ENCODE peak calls at places on chromosomes 16 and 17, in ten cellular contexts. X is stimulated activated effector memory CD8-positive, alpha-beta T cell treated with anti-CD3 and anti-CD28 coated beads, Interleukin-12 subunit alpha, Interleukin-12 subunit beta, amount 100 ng/mL, for 72 hours; Y is T-helper 2 cell; S is NCI-H1436; N is stimulated activated CD4-positive, alpha-beta T cell treated with anti-CD3 and anti-CD28 coated beads, Interleukin-1b, Interleukin-23, amount 100 ng/mL, for 1 hour; Q is HAP-1; P is activated CD4-positive, CD25-positive, alpha-beta regulatory T cell treated with anti-CD3 and anti-CD28 coated beads, Interleukin-2, amount 50 U/mL, for 16 hours; L is DMS79 treated with DMSO at 0.1 percent for 48 hours; J is neural progenitor cell; O is M059J. B is an unnamed sample.

GRCh38 chr17:82215972-82216300 is 3.3 kb upstream of the CCDC57 start:
- DNase-seq in X (no peak), Y (no peak), S (no peak), N (no peak), Q (no peak), P (no peak), L (no peak), J (no peak), O (no peak), B (no peak)

GRCh38 chr17:34569591-34569990 is 9.8 kb upstream of the TMEM132E start:
- DNase-seq in X (no peak), Y (no peak), S (no peak), N (no peak), Q (no peak), P (no peak), L (no peak), J (no peak), O (no peak), B (no peak)

GRCh38 chr16:89369266-89369895 is 121.0 kb downstream of the ANKRD11 start:
- DNase-seq in X (no peak), Y (no peak), S (no peak), N (no peak), Q (no peak), P (no peak), L (no peak), J (no peak), O (no peak), B (no peak)

GRCh38 chr17:75615301-75615700 is 17.9 kb upstream of the SMIM5 start:
- DNase-seq in X (no peak), Y (no peak), S (no peak), N (no peak), Q (no peak), P (no peak), L (no peak), J (no peak), O (no peak), B (no peak)

GRCh38 chr16:83956336-83957289 is 3.6 kb downstream of the OSGIN1 start:
- DNase-seq in X (peak), Y (peak), S (peak), N (peak), Q (peak), P (peak), L (peak), J (peak), O (peak), B (peak)

GRCh38 chr16:79600636-79601091 is at the start of gene MAF:
- DNase-seq in X (peak), Y (peak), S (peak), N (peak), Q (peak), P (peak), L (peak), J (peak), O (peak), B (peak)

GRCh38 chr16:87953308-87954208 is 2.3 kb downstream of the BANP start:
- DNase-seq in X (no peak), Y (no peak), S (no peak), N (no peak), Q (no peak), P (no peak), L (no peak), J (no peak), O (no peak), B (no peak)

GRCh38 chr17:18043491-18043890 is 4.3 kb downstream of the GID4 start:
- DNase-seq in X (no peak), Y (no peak), S (no peak), N (no peak), Q (peak), P (no peak), L (no peak), J (no peak), O (peak), B (no peak)

GRCh38 chr17:36602030-36602737 is 801 bp downstream of the MRM1 start:
- DNase-seq in X (no peak), Y (no peak), S (no peak), N (no peak), Q (no peak), P (no peak), L (no peak), J (peak), O (peak), B (no peak)

GRCh38 chr16:48361540-48361939 is 23.7 kb downstream of the SIAH1 start:
- DNase-seq in X (no peak), Y (no peak), S (no peak), N (no peak), Q (no peak), P (no peak), L (no peak), J (no peak), O (no peak), B (no peak)

GRCh38 chr17:36183001-36183810 is 6.8 kb upstream of the TBC1D3B start:
- DNase-seq in X (no peak), Y (no peak), S (no peak), N (no peak), Q (peak), P (no peak), L (no peak), J (peak), O (peak), B (peak)

GRCh38 chr17:81206166-81206565 is 16.6 kb downstream of the CEP131 start:
- DNase-seq in X (no peak), Y (no peak), S (no peak), N (no peak), Q (no peak), P (no peak), L (no peak), J (no peak), O (no peak), B (no peak)

GRCh38 chr16:27978876-27979275 is 84.6 kb downstream of the GSG1L start:
- DNase-seq in X (no peak), Y (no peak), S (no peak), N (no peak), Q (no peak), P (no peak), L (no peak), J (no peak), O (no peak), B (peak)

GRCh38 chr16:53600076-53600475 is 97.1 kb upstream of the AKTIP start:
- DNase-seq in X (no peak), Y (no peak), S (no peak), N (no peak), Q (no peak), P (no peak), L (no peak), J (no peak), O (no peak), B (no peak)

GRCh38 chr17:54992797-54993639 is 24.5 kb downstream of the STXBP4 start:
- DNase-seq in X (no peak), Y (no peak), S (peak), N (no peak), Q (peak), P (no peak), L (peak), J (peak), O (peak), B (no peak)

GRCh38 chr17:6523330-6523729 is 33.0 kb downstream of the PITPNM3 start:
- DNase-seq in X (no peak), Y (no peak), S (no peak), N (no peak), Q (no peak), P (no peak), L (no peak), J (no peak), O (peak), B (no peak)

GRCh38 chr16:19518423-19518822 is 3.5 kb downstream of the GDE1 start:
- DNase-seq in X (no peak), Y (no peak), S (no peak), N (no peak), Q (no peak), P (no peak), L (no peak), J (no peak), O (no peak), B (no peak)

GRCh38 chr17:78359936-78360370 is at the start of gene SOCS3:
- DNase-seq in X (peak), Y (peak), S (peak), N (peak), Q (peak), P (peak), L (peak), J (peak), O (peak), B (peak)

GRCh38 chr17:48051706-48052486 is 3.7 kb downstream of the NFE2L1 start:
- DNase-seq in X (no peak), Y (no peak), S (no peak), N (no peak), Q (peak), P (no peak), L (no peak), J (peak), O (peak), B (no peak)

GRCh38 chr17:61723183-61723582 is 132.2 kb upstream of the NACA2 start:
- DNase-seq in X (no peak), Y (no peak), S (no peak), N (no peak), Q (no peak), P (no peak), L (no peak), J (no peak), O (no peak), B (no peak)

GRCh38 chr16:1308036-1308976 is 1.1 kb upstream of the UBE2I start:
- DNase-seq in X (no peak), Y (no peak), S (peak), N (no peak), Q (peak), P (no peak), L (peak), J (no peak), O (peak), B (no peak)

GRCh38 chr16:47924950-47925349 is 230.8 kb downstream of the ABCC12 start:
- DNase-seq in X (no peak), Y (no peak), S (no peak), N (no peak), Q (no peak), P (no peak), L (no peak), J (no peak), O (peak), B (no peak)

GRCh38 chr17:320809-321385 is 31.7 kb downstream of the RPH3AL start:
- DNase-seq in X (no peak), Y (no peak), S (no peak), N (no peak), Q (no peak), P (no peak), L (no peak), J (peak), O (no peak), B (no peak)

GRCh38 chr17:76515291-76515949 is 14.2 kb upstream of the RHBDF2 start:
- DNase-seq in X (peak), Y (peak), S (no peak), N (peak), Q (no peak), P (peak), L (no peak), J (no peak), O (peak), B (no peak)

GRCh38 chr16:85782476-85782875 is 16.9 kb downstream of the EMC8 start:
- DNase-seq in X (no peak), Y (no peak), S (no peak), N (no peak), Q (no peak), P (no peak), L (no peak), J (no peak), O (peak), B (no peak)

GRCh38 chr16:80254970-80255369 is 285.8 kb upstream of the DYNLRB2 start:
- DNase-seq in X (no peak), Y (no peak), S (no peak), N (no peak), Q (no peak), P (no peak), L (no peak), J (no peak), O (no peak), B (no peak)

GRCh38 chr17:59365383-59365981 is 34.0 kb downstream of the YPEL2 start:
- DNase-seq in X (no peak), Y (no peak), S (peak), N (no peak), Q (no peak), P (no peak), L (no peak), J (peak), O (no peak), B (no peak)

GRCh38 chr17:35235917-35236316 is 7.0 kb upstream of the SLFN5 start:
- DNase-seq in X (no peak), Y (no peak), S (no peak), N (no peak), Q (no peak), P (no peak), L (no peak), J (no peak), O (no peak), B (no peak)

GRCh38 chr16:11715246-11715947 is 27.3 kb downstream of the TXNDC11 start:
- DNase-seq in X (no peak), Y (no peak), S (no peak), N (no peak), Q (no peak), P (no peak), L (no peak), J (no peak), O (no peak), B (no peak)

GRCh38 chr17:78421534-78422266 is 43.3 kb downstream of the PGS1 start:
- DNase-seq in X (peak), Y (peak), S (peak), N (peak), Q (peak), P (peak), L (peak), J (peak), O (peak), B (peak)

GRCh38 chr17:48611681-48612455 is 1.1 kb upstream of the HOXB7 start:
- DNase-seq in X (no peak), Y (no peak), S (peak), N (no peak), Q (no peak), P (no peak), L (peak), J (peak), O (peak), B (peak)

GRCh38 chr16:57591870-57592485 is 36.5 kb upstream of the ADGRG1 start:
- DNase-seq in X (no peak), Y (no peak), S (no peak), N (no peak), Q (no peak), P (no peak), L (no peak), J (no peak), O (no peak), B (peak)

GRCh38 chr17:59373879-59374495 is 42.5 kb downstream of the YPEL2 start:
- DNase-seq in X (no peak), Y (no peak), S (no peak), N (no peak), Q (no peak), P (no peak), L (no peak), J (no peak), O (peak), B (no peak)

GRCh38 chr16:12703935-12704334 is 99.8 kb downstream of the CPPED1 start:
- DNase-seq in X (no peak), Y (no peak), S (no peak), N (no peak), Q (no peak), P (no peak), L (no peak), J (no peak), O (peak), B (no peak)

GRCh38 chr16:1441391-1441829 is 2.9 kb downstream of the CCDC154 start:
- DNase-seq in X (no peak), Y (no peak), S (no peak), N (no peak), Q (no peak), P (no peak), L (no peak), J (no peak), O (no peak), B (no peak)

GRCh38 chr16:80896778-80897177 is 92.4 kb upstream of the CDYL2 start:
- DNase-seq in X (no peak), Y (no peak), S (no peak), N (no peak), Q (no peak), P (no peak), L (no peak), J (no peak), O (peak), B (no peak)

GRCh38 chr17:7445011-7445927 is at the start of gene CHRNB1:
- DNase-seq in X (no peak), Y (no peak), S (peak), N (no peak), Q (no peak), P (no peak), L (peak), J (peak), O (peak), B (peak)

GRCh38 chr16:48617711-48618148 is 7.8 kb upstream of the N4BP1 start:
- DNase-seq in X (no peak), Y (no peak), S (no peak), N (no peak), Q (peak), P (no peak), L (peak), J (no peak), O (peak), B (no peak)

GRCh38 chr17:75475144-75475835 is 18.9 kb downstream of the TMEM94 start:
- DNase-seq in X (no peak), Y (no peak), S (no peak), N (no peak), Q (no peak), P (no peak), L (no peak), J (no peak), O (no peak), B (no peak)